ENCODE peak calls at places on chromosomes 1 and 21, in four cellular contexts. One of them, this sample, is unnamed.

GRCh38 chr21:34035619-34036354 is 37.6 kb upstream of the MRPS6 start:
- DNase-seq in EL: no peak
- DNase-seq in NCI-H1105 treated with DMSO at 0.1 percent for 48 hours: no peak
- DNase-seq in memory B cell: no peak
- DNase-seq in this sample: no peak

GRCh38 chr1:169348356-169349036 is 19.1 kb downstream of the NME7 start:
- DNase-seq in NCI-H1105 treated with DMSO at 0.1 percent for 48 hours: peak
- DNase-seq in EL: peak
- DNase-seq in memory B cell: no peak
- DNase-seq in this sample: peak

GRCh38 chr1:199029401-199029800 is 390.6 kb downstream of the PTPRC start:
- DNase-seq in memory B cell: no peak
- DNase-seq in NCI-H1105 treated with DMSO at 0.1 percent for 48 hours: no peak
- DNase-seq in EL: peak
- DNase-seq in this sample: peak

GRCh38 chr1:2111674-2112035 is 61.4 kb downstream of the PRKCZ start:
- DNase-seq in EL: no peak
- DNase-seq in NCI-H1105 treated with DMSO at 0.1 percent for 48 hours: no peak
- DNase-seq in memory B cell: no peak
- DNase-seq in this sample: no peak

GRCh38 chr21:33643658-33644311 is 1.5 kb downstream of the ITSN1 start:
- DNase-seq in memory B cell: no peak
- DNase-seq in NCI-H1105 treated with DMSO at 0.1 percent for 48 hours: no peak
- DNase-seq in EL: peak
- DNase-seq in this sample: peak

GRCh38 chr1:207404849-207405525 is 49.1 kb upstream of the CR2 start:
- DNase-seq in memory B cell: no peak
- DNase-seq in EL: peak
- DNase-seq in NCI-H1105 treated with DMSO at 0.1 percent for 48 hours: peak
- DNase-seq in this sample: peak

GRCh38 chr1:30765610-30766434 is 8.2 kb upstream of the LAPTM5 start:
- DNase-seq in NCI-H1105 treated with DMSO at 0.1 percent for 48 hours: no peak
- DNase-seq in EL: no peak
- DNase-seq in memory B cell: no peak
- DNase-seq in this sample: no peak

GRCh38 chr1:52234708-52235107 is 92.8 kb downstream of the ZFYVE9 start:
- DNase-seq in memory B cell: no peak
- DNase-seq in NCI-H1105 treated with DMSO at 0.1 percent for 48 hours: no peak
- DNase-seq in EL: no peak
- DNase-seq in this sample: no peak

GRCh38 chr1:7477593-7477992 is 293.5 kb upstream of the VAMP3 start:
- DNase-seq in NCI-H1105 treated with DMSO at 0.1 percent for 48 hours: no peak
- DNase-seq in EL: no peak
- DNase-seq in memory B cell: no peak
- DNase-seq in this sample: no peak

GRCh38 chr21:19048088-19048672 is 644.6 kb upstream of the TMPRSS15 start:
- DNase-seq in NCI-H1105 treated with DMSO at 0.1 percent for 48 hours: no peak
- DNase-seq in EL: no peak
- DNase-seq in memory B cell: no peak
- DNase-seq in this sample: no peak

GRCh38 chr1:53274026-53274425 is 35.7 kb upstream of the MAGOH start:
- DNase-seq in NCI-H1105 treated with DMSO at 0.1 percent for 48 hours: no peak
- DNase-seq in memory B cell: no peak
- DNase-seq in EL: no peak
- DNase-seq in this sample: no peak

GRCh38 chr21:31682625-31683024 is 23.1 kb downstream of the SOD1 start:
- DNase-seq in EL: peak
- DNase-seq in memory B cell: no peak
- DNase-seq in NCI-H1105 treated with DMSO at 0.1 percent for 48 hours: no peak
- DNase-seq in this sample: no peak

GRCh38 chr1:224082146-224082545 is 31.8 kb upstream of the FBXO28 start:
- DNase-seq in EL: peak
- DNase-seq in memory B cell: no peak
- DNase-seq in NCI-H1105 treated with DMSO at 0.1 percent for 48 hours: no peak
- DNase-seq in this sample: no peak

GRCh38 chr1:25610822-25611630 is 5.6 kb upstream of the MAN1C1 start:
- DNase-seq in memory B cell: no peak
- DNase-seq in EL: peak
- DNase-seq in NCI-H1105 treated with DMSO at 0.1 percent for 48 hours: no peak
- DNase-seq in this sample: peak

GRCh38 chr1:162905759-162906158 is 44.8 kb upstream of the CCDC190 start:
- DNase-seq in EL: peak
- DNase-seq in NCI-H1105 treated with DMSO at 0.1 percent for 48 hours: no peak
- DNase-seq in memory B cell: no peak
- DNase-seq in this sample: peak

GRCh38 chr1:41664861-41665640 is 180.6 kb upstream of the EDN2 start:
- DNase-seq in NCI-H1105 treated with DMSO at 0.1 percent for 48 hours: no peak
- DNase-seq in EL: peak
- DNase-seq in memory B cell: no peak
- DNase-seq in this sample: peak

GRCh38 chr1:168506204-168506819 is 37.5 kb downstream of the XCL2 start:
- DNase-seq in EL: peak
- DNase-seq in memory B cell: no peak
- DNase-seq in NCI-H1105 treated with DMSO at 0.1 percent for 48 hours: no peak
- DNase-seq in this sample: peak

GRCh38 chr1:61139324-61140055 is 57.1 kb downstream of the NFIA start:
- DNase-seq in memory B cell: no peak
- DNase-seq in EL: peak
- DNase-seq in NCI-H1105 treated with DMSO at 0.1 percent for 48 hours: no peak
- DNase-seq in this sample: peak

GRCh38 chr1:27388337-27389005 is 4.0 kb upstream of the GPR3 start:
- DNase-seq in NCI-H1105 treated with DMSO at 0.1 percent for 48 hours: peak
- DNase-seq in EL: peak
- DNase-seq in memory B cell: peak
- DNase-seq in this sample: peak

GRCh38 chr1:115242543-115242942 is 95.5 kb downstream of the NGF start:
- DNase-seq in EL: no peak
- DNase-seq in memory B cell: no peak
- DNase-seq in NCI-H1105 treated with DMSO at 0.1 percent for 48 hours: peak
- DNase-seq in this sample: no peak

GRCh38 chr1:223622132-223622842 is 43.2 kb downstream of the CAPN8 start:
- DNase-seq in NCI-H1105 treated with DMSO at 0.1 percent for 48 hours: no peak
- DNase-seq in EL: no peak
- DNase-seq in memory B cell: no peak
- DNase-seq in this sample: no peak

GRCh38 chr1:27099154-27099903 is 55.6 kb downstream of the SLC9A1 start:
- DNase-seq in memory B cell: peak
- DNase-seq in NCI-H1105 treated with DMSO at 0.1 percent for 48 hours: no peak
- DNase-seq in EL: peak
- DNase-seq in this sample: peak

GRCh38 chr21:36156815-36157670 is at the start of gene DOP1B:
- DNase-seq in NCI-H1105 treated with DMSO at 0.1 percent for 48 hours: peak
- DNase-seq in EL: peak
- DNase-seq in memory B cell: no peak
- DNase-seq in this sample: peak

GRCh38 chr1:212458817-212459216 is 26.1 kb downstream of the NENF start:
- DNase-seq in EL: no peak
- DNase-seq in NCI-H1105 treated with DMSO at 0.1 percent for 48 hours: no peak
- DNase-seq in memory B cell: no peak
- DNase-seq in this sample: no peak

GRCh38 chr1:87333692-87334347 is 5.1 kb downstream of the LMO4 start:
- DNase-seq in EL: no peak
- DNase-seq in memory B cell: no peak
- DNase-seq in NCI-H1105 treated with DMSO at 0.1 percent for 48 hours: peak
- DNase-seq in this sample: no peak

GRCh38 chr1:53556657-53557227 is 97.5 kb downstream of the DMRTB1 start:
- DNase-seq in NCI-H1105 treated with DMSO at 0.1 percent for 48 hours: no peak
- DNase-seq in EL: no peak
- DNase-seq in memory B cell: no peak
- DNase-seq in this sample: no peak

GRCh38 chr1:201376464-201377374 is 761 bp downstream of the TNNT2 start:
- DNase-seq in memory B cell: no peak
- DNase-seq in NCI-H1105 treated with DMSO at 0.1 percent for 48 hours: no peak
- DNase-seq in EL: peak
- DNase-seq in this sample: peak

GRCh38 chr21:40471103-40471502 is 375.9 kb downstream of the DSCAM start:
- DNase-seq in NCI-H1105 treated with DMSO at 0.1 percent for 48 hours: no peak
- DNase-seq in EL: no peak
- DNase-seq in memory B cell: no peak
- DNase-seq in this sample: no peak

GRCh38 chr1:204073837-204074273 is 940 bp downstream of the SOX13 start:
- DNase-seq in memory B cell: no peak
- DNase-seq in NCI-H1105 treated with DMSO at 0.1 percent for 48 hours: no peak
- DNase-seq in EL: peak
- DNase-seq in this sample: peak

GRCh38 chr21:27275294-27275927 is 308.5 kb upstream of the ADAMTS5 start:
- DNase-seq in EL: peak
- DNase-seq in memory B cell: no peak
- DNase-seq in NCI-H1105 treated with DMSO at 0.1 percent for 48 hours: no peak
- DNase-seq in this sample: peak

GRCh38 chr1:94160811-94161210 is 39.9 kb upstream of the ABCA4 start:
- DNase-seq in EL: peak
- DNase-seq in memory B cell: no peak
- DNase-seq in NCI-H1105 treated with DMSO at 0.1 percent for 48 hours: no peak
- DNase-seq in this sample: peak

GRCh38 chr1:190169311-190170067 is 308.2 kb downstream of the BRINP3 start:
- DNase-seq in memory B cell: no peak
- DNase-seq in EL: peak
- DNase-seq in NCI-H1105 treated with DMSO at 0.1 percent for 48 hours: no peak
- DNase-seq in this sample: no peak

GRCh38 chr1:1212780-1213152 is 1.2 kb downstream of the TNFRSF4 start:
- DNase-seq in EL: no peak
- DNase-seq in NCI-H1105 treated with DMSO at 0.1 percent for 48 hours: no peak
- DNase-seq in memory B cell: no peak
- DNase-seq in this sample: no peak

This sample was measured in GM03348.